ENCODE peak calls at places on chromosomes 4 and X, in five cellular contexts. X is A673, S is pancreas, Z is thyroid gland, W is upper lobe of right lung. K is an unnamed sample.
A peak's percentile ranks its signal among the peaks of the same experiment; 100 is the strongest.

GRCh38 chrX:115268421-115268820 is 21.1 kb upstream of the LUZP4 start:
- DNase-seq in X (peak; percentile 11), S (no peak), Z (no peak), W (no peak), K (no peak)

GRCh38 chr4:23887989-23888388 is 1.9 kb downstream of the PPARGC1A start:
- DNase-seq in X (no peak), S (no peak), Z (peak; percentile 68), W (no peak), K (no peak)

GRCh38 chrX:108245462-108245861 is 153.9 kb downstream of the ATG4A start:
- DNase-seq in X (no peak), S (no peak), Z (no peak), W (no peak), K (no peak)

GRCh38 chr4:40200881-40201797 is 4.3 kb downstream of the RHOH start:
- DNase-seq in X (no peak), S (no peak), Z (no peak), W (no peak), K (no peak)

GRCh38 chr4:24024157-24024556 is 134.3 kb upstream of the PPARGC1A start:
- DNase-seq in X (no peak), S (no peak), Z (no peak), W (no peak), K (no peak)

GRCh38 chr4:137193564-137193963 is 338.7 kb downstream of the PCDH18 start:
- DNase-seq in X (no peak), S (no peak), Z (no peak), W (no peak), K (no peak)

GRCh38 chr4:17722361-17722710 is 59.1 kb downstream of the FAM184B start:
- DNase-seq in X (no peak), S (no peak), Z (no peak), W (no peak), K (no peak)

GRCh38 chrX:17020828-17021821 is 74.7 kb downstream of the REPS2 start:
- DNase-seq in X (no peak), S (no peak), Z (no peak), W (no peak), K (no peak)

GRCh38 chr4:176769519-176769918 is 23.2 kb downstream of the VEGFC start:
- DNase-seq in X (no peak), S (no peak), Z (no peak), W (no peak), K (no peak)

GRCh38 chr4:74005528-74005927 is 7.1 kb upstream of the CXCL5 start:
- DNase-seq in X (no peak), S (no peak), Z (no peak), W (no peak), K (no peak)

GRCh38 chr4:13876940-13877339 is 249.4 kb upstream of the BOD1L1 start:
- DNase-seq in X (no peak), S (no peak), Z (no peak), W (no peak), K (no peak)

GRCh38 chr4:710116-710515 is 4.5 kb downstream of the PCGF3 start:
- DNase-seq in X (no peak), S (no peak), Z (no peak), W (no peak), K (no peak)

GRCh38 chr4:108473163-108473720 is 147.1 kb upstream of the RPL34 start:
- DNase-seq in X (no peak), S (no peak), Z (no peak), W (no peak), K (no peak)

GRCh38 chr4:181821039-181822004 is 421.9 kb upstream of the TENM3 start:
- DNase-seq in X (no peak), S (no peak), Z (no peak), W (no peak), K (no peak)

GRCh38 chr4:133152801-133153526 is 3.9 kb downstream of the PCDH10 start:
- DNase-seq in X (peak; percentile 51), S (no peak), Z (no peak), W (no peak), K (no peak)

GRCh38 chrX:40539214-40540142 is 41.3 kb upstream of the ATP6AP2 start:
- DNase-seq in X (peak; percentile 44), S (no peak), Z (peak; percentile 78), W (peak; percentile 80), K (peak; percentile 78)

GRCh38 chrX:119503484-119503861 is 35.2 kb downstream of the SLC25A5 start:
- DNase-seq in X (no peak), S (peak; percentile 67), Z (peak; percentile 87), W (peak; percentile 73), K (no peak)

GRCh38 chr4:28686618-28687017 is 1826.0 kb downstream of the STIM2 start:
- DNase-seq in X (peak; percentile 77), S (peak; percentile 13), Z (no peak), W (no peak), K (no peak)

GRCh38 chrX:34849371-34849770 is 93.2 kb upstream of the FAM47B start:
- DNase-seq in X (no peak), S (no peak), Z (no peak), W (no peak), K (no peak)

GRCh38 chr4:176587920-176588319 is 204.8 kb downstream of the VEGFC start:
- DNase-seq in X (no peak), S (no peak), Z (no peak), W (no peak), K (no peak)

GRCh38 chrX:118325453-118325852 is 20.5 kb upstream of the WDR44 start:
- DNase-seq in X (no peak), S (no peak), Z (no peak), W (no peak), K (no peak)

GRCh38 chr4:137881641-137882040 is 349.3 kb upstream of the PCDH18 start:
- DNase-seq in X (no peak), S (no peak), Z (peak; percentile 81), W (no peak), K (no peak)

GRCh38 chr4:150782921-150783320 is 201.0 kb downstream of the MAB21L2 start:
- DNase-seq in X (peak; percentile 55), S (no peak), Z (peak; percentile 14), W (no peak), K (no peak)

GRCh38 chr4:82372502-82372873 is 1.3 kb downstream of the HNRNPD start:
- DNase-seq in X (peak; percentile 45), S (peak; percentile 26), Z (peak; percentile 49), W (no peak), K (peak; percentile 16)

GRCh38 chr4:88792821-88793220 is 95.2 kb upstream of the NAP1L5 start:
- DNase-seq in X (no peak), S (no peak), Z (no peak), W (no peak), K (no peak)

GRCh38 chr4:82984459-82984858 is 26.2 kb downstream of the LIN54 start:
- DNase-seq in X (peak; percentile 4), S (no peak), Z (no peak), W (no peak), K (no peak)

GRCh38 chr4:16897991-16898827 is at the start of gene LDB2:
- DNase-seq in X (peak; percentile 94), S (peak; percentile 44), Z (peak; percentile 84), W (peak; percentile 68), K (no peak)

GRCh38 chrX:85444613-85445012 is 65.1 kb upstream of the POF1B start:
- DNase-seq in X (no peak), S (no peak), Z (no peak), W (no peak), K (no peak)

GRCh38 chr4:121484633-121485032 is 103.8 kb upstream of the QRFPR start:
- DNase-seq in X (peak; percentile 70), S (peak; percentile 20), Z (peak; percentile 48), W (peak; percentile 64), K (no peak)

GRCh38 chrX:129792586-129793291 is 13.0 kb downstream of the SASH3 start:
- DNase-seq in X (no peak), S (no peak), Z (no peak), W (no peak), K (no peak)

GRCh38 chr4:1601533-1601835 is 82.6 kb downstream of the FAM53A start:
- DNase-seq in X (no peak), S (no peak), Z (no peak), W (no peak), K (no peak)

GRCh38 chr4:174867893-174868292 is 38.8 kb upstream of the GLRA3 start:
- DNase-seq in X (no peak), S (no peak), Z (no peak), W (no peak), K (no peak)

GRCh38 chr4:71026086-71026485 is 32.6 kb downstream of the DCK start:
- DNase-seq in X (peak; percentile 39), S (peak; percentile 21), Z (peak; percentile 26), W (no peak), K (no peak)

GRCh38 chr4:37770016-37770415 is 56.5 kb upstream of the PGM2 start:
- DNase-seq in X (no peak), S (no peak), Z (no peak), W (no peak), K (no peak)

GRCh38 chrX:108439434-108439883 is at the start of gene COL4A5:
- DNase-seq in X (peak; percentile 67), S (peak; percentile 27), Z (peak; percentile 65), W (peak; percentile 61), K (no peak)

GRCh38 chr4:8851321-8852117 is 20.1 kb downstream of the HMX1 start:
- DNase-seq in X (no peak), S (no peak), Z (no peak), W (no peak), K (no peak)

GRCh38 chrX:73916931-73917657 is 354.1 kb downstream of the CHIC1 start:
- DNase-seq in X (peak; percentile 93), S (no peak), Z (no peak), W (no peak), K (no peak)

GRCh38 chr4:18844726-18845125 is 823.2 kb upstream of the LCORL start:
- DNase-seq in X (peak; percentile 6), S (no peak), Z (no peak), W (no peak), K (no peak)

GRCh38 chrX:153571159-153571908 is 27.6 kb downstream of the CCNQ start:
- DNase-seq in X (no peak), S (no peak), Z (no peak), W (no peak), K (no peak)
- H3K4me1 ChIP-seq in X (no peaks in the 10 kb centered on the region), S (no peaks in the 10 kb centered on the region), Z (no peaks in the 10 kb centered on the region), W (no peaks in the 10 kb centered on the region), K (no peaks in the 10 kb centered on the region)

GRCh38 chr4:125187221-125187620 is 127.5 kb upstream of the FAT4 start:
- DNase-seq in X (no peak), S (no peak), Z (no peak), W (no peak), K (no peak)
- H3K4me3 ChIP-seq in X (no peak overlapping the region), S (no peak overlapping the region), Z (no peak overlapping the region), W (no peak overlapping the region), K (no peak overlapping the region)

GRCh38 chr4:145762719-145763118 is 82.8 kb downstream of the C4orf51 start:
- DNase-seq in X (no peak), S (no peak), Z (no peak), W (no peak), K (no peak)
- H3K36me3 ChIP-seq in X (peaks cover 11% of the 10 kb centered on the region), S (no peaks in the 10 kb centered on the region), Z (peaks cover 36% of the 10 kb centered on the region), W (peaks cover 12% of the 10 kb centered on the region), K (peaks cover 21% of the 10 kb centered on the region)

GRCh38 chr4:15653864-15654391 is 1.2 kb downstream of the FBXL5 start:
- DNase-seq in X (peak; percentile 77), S (no peak), Z (no peak), W (no peak), K (no peak)
- H3K4me1 ChIP-seq in X (peaks cover 45% of the 10 kb centered on the region), S (peaks cover 32% of the 10 kb centered on the region), Z (peaks cover 38% of the 10 kb centered on the region), W (peaks cover 48% of the 10 kb centered on the region), K (peaks cover 57% of the 10 kb centered on the region)

GRCh38 chr4:98653890-98654867 is 4.2 kb downstream of the TSPAN5 start:
- DNase-seq in X (no peak), S (no peak), Z (peak; percentile 39), W (no peak), K (no peak)
- H3K4me3 ChIP-seq in X (no peak overlapping the region), S (no peak overlapping the region), Z (no peak overlapping the region), W (no peak overlapping the region), K (no peak overlapping the region)

K was measured in CD8-positive, alpha-beta memory T cell.